ENCODE peak calls at places on chromosomes 3 and 15, in eight cellular contexts. One of them, this sample, is unnamed.
A peak's percentile ranks its signal among the peaks of the same experiment; 100 is the strongest.

GRCh38 chr15:93052090-93052892 is 36.7 kb downstream of the RGMA start:
- DNase-seq in HCT116: no peak
- DNase-seq in heart right ventricle: no peak
- DNase-seq in fibroblast of lung: no peak
- DNase-seq in ascending aorta: no peak
- DNase-seq in hepatocyte: no peak
- DNase-seq in osteoblast: no peak
- DNase-seq in cardiac muscle cell: no peak
- DNase-seq in this sample: no peak

GRCh38 chr15:85579957-85580694 is 199.7 kb downstream of the AKAP13 start:
- DNase-seq in HCT116: no peak
- DNase-seq in heart right ventricle: peak; percentile 55
- DNase-seq in fibroblast of lung: peak; percentile 76
- DNase-seq in ascending aorta: peak; percentile 73
- DNase-seq in hepatocyte: peak; percentile 31
- DNase-seq in osteoblast: no peak
- DNase-seq in cardiac muscle cell: no peak
- DNase-seq in this sample: no peak

GRCh38 chr3:58668247-58668646 is 1.7 kb upstream of the FAM3D start:
- DNase-seq in HCT116: no peak
- DNase-seq in heart right ventricle: no peak
- DNase-seq in fibroblast of lung: no peak
- DNase-seq in ascending aorta: no peak
- DNase-seq in hepatocyte: peak; percentile 71
- DNase-seq in osteoblast: no peak
- DNase-seq in cardiac muscle cell: no peak
- DNase-seq in this sample: no peak

GRCh38 chr15:85022860-85023403 is 41.3 kb downstream of the PDE8A start:
- DNase-seq in HCT116: no peak
- DNase-seq in heart right ventricle: no peak
- DNase-seq in fibroblast of lung: no peak
- DNase-seq in ascending aorta: no peak
- DNase-seq in hepatocyte: no peak
- DNase-seq in osteoblast: no peak
- DNase-seq in cardiac muscle cell: no peak
- DNase-seq in this sample: no peak

GRCh38 chr3:51733859-51734571 is 27.1 kb downstream of the GRM2 start:
- DNase-seq in HCT116: no peak
- DNase-seq in heart right ventricle: no peak
- DNase-seq in fibroblast of lung: no peak
- DNase-seq in ascending aorta: no peak
- DNase-seq in hepatocyte: no peak
- DNase-seq in osteoblast: no peak
- DNase-seq in cardiac muscle cell: no peak
- DNase-seq in this sample: no peak

GRCh38 chr15:58043192-58043903 is 22.2 kb downstream of the ALDH1A2 start:
- DNase-seq in HCT116: peak; percentile 29
- DNase-seq in heart right ventricle: peak; percentile 20
- DNase-seq in fibroblast of lung: peak; percentile 17
- DNase-seq in ascending aorta: no peak
- DNase-seq in hepatocyte: peak; percentile 51
- DNase-seq in osteoblast: no peak
- DNase-seq in cardiac muscle cell: peak; percentile 64
- DNase-seq in this sample: peak; percentile 4

GRCh38 chr3:17672506-17672905 is 69.9 kb downstream of the TBC1D5 start:
- DNase-seq in HCT116: no peak
- DNase-seq in heart right ventricle: no peak
- DNase-seq in fibroblast of lung: no peak
- DNase-seq in ascending aorta: no peak
- DNase-seq in hepatocyte: no peak
- DNase-seq in osteoblast: peak; percentile 43
- DNase-seq in cardiac muscle cell: no peak
- DNase-seq in this sample: no peak

GRCh38 chr3:172038823-172039222 is 555 bp upstream of the FNDC3B start:
- DNase-seq in HCT116: no peak
- DNase-seq in heart right ventricle: no peak
- DNase-seq in fibroblast of lung: peak; percentile 30
- DNase-seq in ascending aorta: no peak
- DNase-seq in hepatocyte: peak; percentile 38
- DNase-seq in osteoblast: no peak
- DNase-seq in cardiac muscle cell: no peak
- DNase-seq in this sample: no peak

GRCh38 chr3:25009665-25010064 is 418.4 kb upstream of the RARB start:
- DNase-seq in HCT116: no peak
- DNase-seq in heart right ventricle: no peak
- DNase-seq in fibroblast of lung: no peak
- DNase-seq in ascending aorta: no peak
- DNase-seq in hepatocyte: no peak
- DNase-seq in osteoblast: no peak
- DNase-seq in cardiac muscle cell: peak; percentile 37
- DNase-seq in this sample: no peak

GRCh38 chr3:173733029-173733652 is 335.6 kb downstream of the NLGN1 start:
- DNase-seq in HCT116: peak; percentile 19
- DNase-seq in heart right ventricle: no peak
- DNase-seq in fibroblast of lung: peak; percentile 55
- DNase-seq in ascending aorta: no peak
- DNase-seq in hepatocyte: peak; percentile 47
- DNase-seq in osteoblast: no peak
- DNase-seq in cardiac muscle cell: peak; percentile 18
- DNase-seq in this sample: peak; percentile 4

GRCh38 chr3:32392530-32393302 is 1.1 kb downstream of the CMTM7 start:
- DNase-seq in HCT116: no peak
- DNase-seq in heart right ventricle: peak; percentile 59
- DNase-seq in fibroblast of lung: peak; percentile 70
- DNase-seq in ascending aorta: peak; percentile 73
- DNase-seq in hepatocyte: peak; percentile 60
- DNase-seq in osteoblast: peak; percentile 92
- DNase-seq in cardiac muscle cell: no peak
- DNase-seq in this sample: no peak

GRCh38 chr15:90667063-90667754 is 49.9 kb upstream of the BLM start:
- DNase-seq in HCT116: no peak
- DNase-seq in heart right ventricle: no peak
- DNase-seq in fibroblast of lung: no peak
- DNase-seq in ascending aorta: no peak
- DNase-seq in hepatocyte: no peak
- DNase-seq in osteoblast: peak; percentile 77
- DNase-seq in cardiac muscle cell: no peak
- DNase-seq in this sample: no peak

GRCh38 chr3:36677331-36678007 is 86.9 kb downstream of the DCLK3 start:
- DNase-seq in HCT116: peak; percentile 29
- DNase-seq in heart right ventricle: no peak
- DNase-seq in fibroblast of lung: peak; percentile 98
- DNase-seq in ascending aorta: no peak
- DNase-seq in hepatocyte: no peak
- DNase-seq in osteoblast: peak; percentile 55
- DNase-seq in cardiac muscle cell: no peak
- DNase-seq in this sample: peak; percentile 55

GRCh38 chr3:55486101-55486856 is 827 bp downstream of the WNT5A start:
- DNase-seq in HCT116: no peak
- DNase-seq in heart right ventricle: peak; percentile 52
- DNase-seq in fibroblast of lung: peak; percentile 85
- DNase-seq in ascending aorta: peak; percentile 67
- DNase-seq in hepatocyte: peak; percentile 72
- DNase-seq in osteoblast: peak; percentile 98
- DNase-seq in cardiac muscle cell: peak; percentile 94
- DNase-seq in this sample: no peak

GRCh38 chr3:88000853-88001252 is 58.0 kb downstream of the CGGBP1 start:
- DNase-seq in HCT116: no peak
- DNase-seq in heart right ventricle: no peak
- DNase-seq in fibroblast of lung: peak; percentile 11
- DNase-seq in ascending aorta: no peak
- DNase-seq in hepatocyte: peak; percentile 35
- DNase-seq in osteoblast: peak; percentile 45
- DNase-seq in cardiac muscle cell: peak; percentile 38
- DNase-seq in this sample: no peak

GRCh38 chr3:50259432-50260026 is 9.4 kb upstream of the SEMA3B start:
- DNase-seq in HCT116: no peak
- DNase-seq in heart right ventricle: no peak
- DNase-seq in fibroblast of lung: no peak
- DNase-seq in ascending aorta: no peak
- DNase-seq in hepatocyte: no peak
- DNase-seq in osteoblast: peak; percentile 88
- DNase-seq in cardiac muscle cell: no peak
- DNase-seq in this sample: no peak

GRCh38 chr3:41579861-41580260 is 380.6 kb downstream of the CTNNB1 start:
- DNase-seq in HCT116: no peak
- DNase-seq in heart right ventricle: no peak
- DNase-seq in fibroblast of lung: no peak
- DNase-seq in ascending aorta: no peak
- DNase-seq in hepatocyte: no peak
- DNase-seq in osteoblast: no peak
- DNase-seq in cardiac muscle cell: no peak
- DNase-seq in this sample: no peak

GRCh38 chr3:89059201-89059600 is 48.2 kb upstream of the EPHA3 start:
- DNase-seq in HCT116: no peak
- DNase-seq in heart right ventricle: no peak
- DNase-seq in fibroblast of lung: peak; percentile 95
- DNase-seq in ascending aorta: no peak
- DNase-seq in hepatocyte: no peak
- DNase-seq in osteoblast: no peak
- DNase-seq in cardiac muscle cell: no peak
- DNase-seq in this sample: no peak

GRCh38 chr3:62019906-62020305 is 353.4 kb downstream of the FEZF2 start:
- DNase-seq in HCT116: no peak
- DNase-seq in heart right ventricle: no peak
- DNase-seq in fibroblast of lung: no peak
- DNase-seq in ascending aorta: no peak
- DNase-seq in hepatocyte: no peak
- DNase-seq in osteoblast: no peak
- DNase-seq in cardiac muscle cell: no peak
- DNase-seq in this sample: no peak

GRCh38 chr15:46213551-46213950 is 578.7 kb downstream of the SQOR start:
- DNase-seq in HCT116: no peak
- DNase-seq in heart right ventricle: no peak
- DNase-seq in fibroblast of lung: no peak
- DNase-seq in ascending aorta: no peak
- DNase-seq in hepatocyte: no peak
- DNase-seq in osteoblast: no peak
- DNase-seq in cardiac muscle cell: no peak
- DNase-seq in this sample: no peak

GRCh38 chr15:74240002-74240568 is 4.0 kb downstream of the CCDC33 start:
- DNase-seq in HCT116: peak; percentile 88
- DNase-seq in heart right ventricle: peak; percentile 91
- DNase-seq in fibroblast of lung: peak; percentile 71
- DNase-seq in ascending aorta: peak; percentile 91
- DNase-seq in hepatocyte: peak; percentile 52
- DNase-seq in osteoblast: peak; percentile 98
- DNase-seq in cardiac muscle cell: no peak
- DNase-seq in this sample: no peak
- H3K27ac ChIP-seq in HCT116: peak overlapping the region; percentile 64
- H3K27ac ChIP-seq in heart right ventricle: peak overlapping the region; percentile 61
- H3K27ac ChIP-seq in fibroblast of lung: no peak overlapping the region
- H3K27ac ChIP-seq in ascending aorta: peak overlapping the region; percentile 51
- H3K27ac ChIP-seq in hepatocyte: no peak overlapping the region
- H3K27ac ChIP-seq in osteoblast: no peak overlapping the region
- H3K27ac ChIP-seq in cardiac muscle cell: no peak overlapping the region
- H3K27ac ChIP-seq in this sample: no peak overlapping the region

GRCh38 chr3:142863965-142864924 is 24.6 kb downstream of the PCOLCE2 start:
- DNase-seq in HCT116: no peak
- DNase-seq in heart right ventricle: no peak
- DNase-seq in fibroblast of lung: peak; percentile 17
- DNase-seq in ascending aorta: no peak
- DNase-seq in hepatocyte: no peak
- DNase-seq in osteoblast: peak; percentile 23
- DNase-seq in cardiac muscle cell: no peak
- DNase-seq in this sample: no peak

GRCh38 chr3:142863010-142863787 is 25.7 kb downstream of the PCOLCE2 start:
- DNase-seq in HCT116: no peak
- DNase-seq in heart right ventricle: no peak
- DNase-seq in fibroblast of lung: peak; percentile 65
- DNase-seq in ascending aorta: no peak
- DNase-seq in hepatocyte: no peak
- DNase-seq in osteoblast: no peak
- DNase-seq in cardiac muscle cell: no peak
- DNase-seq in this sample: no peak

GRCh38 chr3:142861926-142862325 is 27.0 kb downstream of the PCOLCE2 start:
- DNase-seq in HCT116: no peak
- DNase-seq in heart right ventricle: no peak
- DNase-seq in fibroblast of lung: no peak
- DNase-seq in ascending aorta: no peak
- DNase-seq in hepatocyte: no peak
- DNase-seq in osteoblast: no peak
- DNase-seq in cardiac muscle cell: no peak
- DNase-seq in this sample: no peak

DNA sequence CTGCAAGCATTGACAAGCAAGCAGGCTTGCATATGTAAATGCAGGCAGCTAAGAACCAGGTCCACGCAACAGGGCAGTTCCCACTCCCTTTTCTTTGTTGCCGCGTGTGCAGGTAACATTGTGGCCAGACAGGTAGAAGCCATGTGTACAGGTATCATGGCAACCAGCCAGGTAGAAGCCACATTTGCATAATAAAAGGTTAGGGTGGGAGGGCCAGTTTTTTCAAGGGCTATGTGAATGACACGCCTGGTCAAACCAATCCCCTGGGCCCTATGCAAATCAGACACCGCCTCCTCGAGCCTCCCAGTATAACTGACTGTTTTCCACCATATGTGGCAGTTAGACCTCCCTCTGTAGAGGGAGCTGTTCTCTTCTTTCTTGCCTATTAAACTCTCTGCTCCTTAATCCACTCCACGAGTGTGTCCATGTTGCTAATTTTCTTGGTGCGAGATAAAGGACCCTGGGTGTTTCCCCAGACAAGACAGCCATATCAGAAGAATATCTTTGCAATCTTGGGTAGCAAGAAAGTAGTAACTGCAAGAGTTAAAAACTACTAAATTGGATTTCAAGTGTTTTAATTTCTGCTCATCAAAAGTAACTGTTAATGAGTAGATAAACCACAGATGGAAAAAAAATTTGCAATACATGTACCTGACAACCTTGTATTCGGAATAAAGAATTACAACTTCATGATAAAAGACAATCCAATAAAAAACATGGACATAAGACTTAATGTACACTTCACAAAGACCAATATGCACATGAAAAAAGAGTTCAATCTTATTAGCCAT is 21.8 kb downstream of the PCOLCE2 start:
- DNase-seq in HCT116: peak; percentile 45
- DNase-seq in heart right ventricle: no peak
- DNase-seq in fibroblast of lung: no peak
- DNase-seq in ascending aorta: no peak
- DNase-seq in hepatocyte: peak; percentile 60
- DNase-seq in osteoblast: no peak
- DNase-seq in cardiac muscle cell: no peak
- DNase-seq in this sample: no peak
- TF ChIP-seq CTCF in HCT116: no peak
- TF ChIP-seq CTCF in heart right ventricle: no peak
- TF ChIP-seq CTCF in fibroblast of lung: no peak
- TF ChIP-seq CTCF in ascending aorta: no peak
- TF ChIP-seq CTCF in hepatocyte: peak; percentile 20
- TF ChIP-seq CTCF in osteoblast: peak; percentile 17
- TF ChIP-seq CTCF in cardiac muscle cell: no peak
- TF ChIP-seq CTCF in this sample: no peak

GRCh38 chr15:32825219-32825618 is 107.4 kb downstream of the GREM1 start:
- DNase-seq in HCT116: no peak
- DNase-seq in heart right ventricle: no peak
- DNase-seq in fibroblast of lung: peak; percentile 42
- DNase-seq in ascending aorta: no peak
- DNase-seq in hepatocyte: no peak
- DNase-seq in osteoblast: peak; percentile 59
- DNase-seq in cardiac muscle cell: no peak
- DNase-seq in this sample: no peak
- H3K27ac ChIP-seq in HCT116: no peak overlapping the region
- H3K27ac ChIP-seq in heart right ventricle: no peak overlapping the region
- H3K27ac ChIP-seq in fibroblast of lung: peak overlapping the region; percentile 63
- H3K27ac ChIP-seq in ascending aorta: no peak overlapping the region
- H3K27ac ChIP-seq in hepatocyte: no peak overlapping the region
- H3K27ac ChIP-seq in osteoblast: peak overlapping the region; percentile 99
- H3K27ac ChIP-seq in cardiac muscle cell: no peak overlapping the region
- H3K27ac ChIP-seq in this sample: peak overlapping the region; percentile 80

GRCh38 chr3:150703756-150704344 is at the start of gene ERICH6:
- DNase-seq in HCT116: peak; percentile 77
- DNase-seq in heart right ventricle: peak; percentile 92
- DNase-seq in fibroblast of lung: peak; percentile 88
- DNase-seq in ascending aorta: peak; percentile 96
- DNase-seq in hepatocyte: peak; percentile 95
- DNase-seq in osteoblast: peak; percentile 98
- DNase-seq in cardiac muscle cell: peak; percentile 93
- DNase-seq in this sample: peak; percentile 72
- TF ChIP-seq CTCF in HCT116: no peak
- TF ChIP-seq CTCF in heart right ventricle: no peak
- TF ChIP-seq CTCF in fibroblast of lung: no peak
- TF ChIP-seq CTCF in ascending aorta: peak; percentile 24
- TF ChIP-seq CTCF in hepatocyte: no peak
- TF ChIP-seq CTCF in osteoblast: no peak
- TF ChIP-seq CTCF in cardiac muscle cell: peak; percentile 10
- TF ChIP-seq CTCF in this sample: peak; percentile 12